ENCODE peak calls at places on chromosomes 2 and 18, in four cellular contexts. E is IMR-90, B is transverse colon, M is breast epithelium. P is an unnamed sample.

GRCh38 chr2:66201242-66201641 is 233.7 kb upstream of the MEIS1 start:
- DNase-seq in E (no peak), B (no peak), M (no peak), P (no peak)

GRCh38 chr2:15205562-15205961 is 355.6 kb downstream of the NBAS start:
- DNase-seq in E (no peak), B (no peak), M (no peak), P (no peak)

GRCh38 chr18:57352271-57352701 is at the start of gene ST8SIA3:
- DNase-seq in E (no peak), B (no peak), M (no peak), P (no peak)

GRCh38 chr2:18583905-18584607 is 5.3 kb downstream of the NT5C1B start:
- DNase-seq in E (no peak), B (no peak), M (no peak), P (no peak)

GRCh38 chr2:175871331-175871730 is 130.7 kb downstream of the LNPK start:
- DNase-seq in E (peak; percentile 6), B (no peak), M (no peak), P (no peak)

GRCh38 chr2:88210132-88211004 is 40.2 kb downstream of the THNSL2 start:
- DNase-seq in E (no peak), B (no peak), M (no peak), P (no peak)

GRCh38 chr2:128379021-128380005 is 60.6 kb upstream of the HS6ST1 start:
- DNase-seq in E (peak; percentile 37), B (peak; percentile 39), M (peak; percentile 82), P (no peak)

GRCh38 chr2:110854355-110855081 is 122.1 kb downstream of the ACOXL start:
- DNase-seq in E (no peak), B (no peak), M (no peak), P (no peak)

GRCh38 chr18:48835745-48836191 is 115.0 kb downstream of the SMAD7 start:
- DNase-seq in E (no peak), B (no peak), M (no peak), P (no peak)

GRCh38 chr2:178912416-178913056 is 105.3 kb upstream of the TTN start:
- DNase-seq in E (peak; percentile 4), B (no peak), M (no peak), P (no peak)

GRCh38 chr2:39778775-39779751 is at the start of gene THUMPD2:
- DNase-seq in E (peak; percentile 62), B (peak; percentile 71), M (peak; percentile 49), P (peak; percentile 52)

GRCh38 chr18:11047817-11048216 is 101.6 kb downstream of the PIEZO2 start:
- DNase-seq in E (no peak), B (no peak), M (no peak), P (no peak)

DNA sequence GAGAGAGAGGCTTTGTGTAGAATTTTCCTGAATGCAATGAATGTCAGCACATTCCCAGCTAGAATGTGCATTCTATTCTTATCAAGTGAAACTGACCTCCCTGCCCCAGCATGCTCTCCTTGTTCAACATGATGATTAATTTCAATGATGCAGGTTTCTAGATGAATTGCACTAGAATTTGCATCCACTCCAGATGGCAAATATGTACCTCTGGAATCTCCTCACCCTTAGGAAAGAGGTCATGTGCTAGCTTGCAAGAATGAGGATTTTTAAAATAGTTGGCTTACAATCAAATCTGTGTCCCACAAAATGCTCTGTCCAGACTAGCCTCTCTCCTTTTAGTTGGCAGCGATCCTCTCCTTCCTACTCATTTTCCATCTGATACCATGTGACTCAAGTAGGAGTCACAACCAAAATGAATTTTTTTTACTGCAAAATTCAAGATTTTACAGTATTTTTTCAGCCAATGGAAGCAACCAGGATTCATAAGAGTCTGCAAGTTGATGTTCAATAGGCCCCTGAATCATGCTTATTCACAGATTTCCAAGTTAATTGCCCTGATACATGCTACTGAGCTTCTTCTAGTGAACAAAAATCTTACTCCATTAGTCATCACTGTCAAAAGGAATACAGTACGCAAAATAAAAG is 21.0 kb upstream of the STAT4 start:
- DNase-seq in E (peak; percentile 97), B (no peak), M (peak; percentile 47), P (no peak)
- H3K27ac ChIP-seq in E (peak overlapping the region; percentile 57), B (no peak overlapping the region), M (peak overlapping the region; percentile 72), P (no peak overlapping the region)

DNA sequence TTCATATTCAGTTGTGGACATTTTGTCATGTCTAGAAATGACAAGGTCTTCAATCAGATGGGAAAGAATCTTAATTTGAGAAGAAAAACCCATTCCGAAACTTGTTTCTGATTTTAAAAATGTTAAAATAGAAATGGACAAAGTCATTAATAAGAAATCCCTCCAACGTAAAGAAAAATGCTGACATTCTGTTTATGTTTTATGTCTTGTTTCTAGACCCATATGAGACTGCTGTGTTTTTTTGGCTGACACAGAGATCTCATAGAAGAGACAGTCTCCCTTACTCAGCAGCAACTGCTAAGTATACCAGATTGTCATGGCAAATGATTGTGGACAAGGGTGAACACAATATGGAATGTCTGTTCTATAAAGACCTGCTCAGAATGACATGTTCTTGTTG is 538.5 kb downstream of the ZEB2 start:
- DNase-seq in E (no peak), B (no peak), M (no peak), P (no peak)
- H3K36me3 ChIP-seq in E (no peaks in the 10 kb centered on the region), B (no peaks in the 10 kb centered on the region), M (no peaks in the 10 kb centered on the region), P (no peaks in the 10 kb centered on the region)

GRCh38 chr18:12943200-12943599 is 4.6 kb upstream of the SEH1L start:
- DNase-seq in E (peak; percentile 7), B (no peak), M (no peak), P (no peak)

GRCh38 chr18:12947355-12948054 is at the start of gene SEH1L:
- DNase-seq in E (peak; percentile 98), B (peak; percentile 100), M (peak; percentile 99), P (peak; percentile 100)

GRCh38 chr18:12944724-12945123 is 3.1 kb upstream of the SEH1L start:
- DNase-seq in E (no peak), B (peak; percentile 34), M (peak; percentile 50), P (no peak)

GRCh38 chr18:12946549-12947354 is 1.1 kb upstream of the SEH1L start:
- DNase-seq in E (peak; percentile 89), B (peak; percentile 47), M (peak; percentile 35), P (no peak)

DNA sequence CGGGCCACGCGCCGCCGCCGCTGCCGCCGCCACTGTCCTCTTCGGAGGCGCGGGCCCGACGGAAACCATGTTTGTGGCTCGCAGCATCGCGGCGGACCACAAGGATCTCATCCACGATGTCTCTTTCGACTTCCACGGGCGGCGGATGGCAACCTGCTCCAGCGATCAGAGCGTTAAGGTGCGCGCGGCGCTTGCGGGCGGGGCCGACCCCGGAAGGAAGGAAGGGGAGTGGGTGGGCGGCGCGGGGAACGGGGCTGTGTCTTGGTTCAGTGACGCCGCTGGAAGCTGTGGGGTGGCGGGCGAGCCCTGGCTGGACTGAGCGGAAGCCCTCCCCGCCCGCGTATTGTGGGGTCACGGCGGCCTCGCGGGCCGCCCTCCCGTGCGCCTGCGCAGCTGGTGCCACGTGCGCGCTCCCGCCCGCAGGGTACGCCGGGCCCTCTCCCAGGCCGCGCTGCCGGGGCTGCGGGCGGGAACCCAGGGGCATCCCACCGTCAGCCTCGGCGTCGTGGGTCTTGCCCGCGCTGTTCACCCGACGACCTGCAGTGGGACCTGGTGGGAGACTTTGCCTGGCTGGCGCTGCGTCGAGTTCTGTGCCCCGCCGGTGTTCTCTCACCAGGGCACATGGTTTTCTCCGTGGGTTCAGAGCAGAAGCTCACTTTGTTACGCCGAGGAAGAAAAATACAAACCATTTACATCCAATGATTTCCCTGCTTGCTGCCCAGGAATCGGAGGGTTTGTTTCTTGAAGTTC is 419 bp downstream of the SEH1L start:
- DNase-seq in E (peak; percentile 93), B (peak; percentile 96), M (peak; percentile 90), P (peak; percentile 88)
- TF ChIP-seq POLR2A in E (peak; percentile 91), B (peak; percentile 82), M (peak; percentile 56), P (peak; percentile 91)

DNA sequence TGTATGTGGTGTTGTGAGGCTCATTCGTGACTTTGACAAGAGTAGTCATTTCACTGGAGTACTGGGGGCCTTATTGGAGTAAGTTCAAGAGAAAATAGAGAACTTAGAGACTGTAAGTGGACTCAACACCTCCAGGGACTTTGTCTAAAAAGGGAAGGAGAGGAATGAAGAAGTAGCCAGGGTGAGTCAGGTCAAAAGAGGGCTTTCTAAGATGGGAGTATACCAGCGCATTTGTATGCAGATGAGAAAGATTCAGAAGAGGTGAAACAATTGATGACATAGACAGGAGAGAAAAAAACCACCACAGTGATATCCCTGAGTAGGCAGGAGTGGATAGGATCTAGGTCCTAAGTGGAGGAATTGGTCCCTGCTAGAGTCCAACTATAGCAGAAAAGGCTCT is 246.8 kb downstream of the IKZF2 start:
- DNase-seq in E (no peak), B (no peak), M (no peak), P (no peak)
- H3K27ac ChIP-seq in E (no peak overlapping the region), B (peak overlapping the region; percentile 79), M (no peak overlapping the region), P (no peak overlapping the region)

GRCh38 chr2:81528852-81529480 is 1224.4 kb upstream of the LRRTM1 start:
- DNase-seq in E (no peak), B (no peak), M (no peak), P (no peak)

DNA sequence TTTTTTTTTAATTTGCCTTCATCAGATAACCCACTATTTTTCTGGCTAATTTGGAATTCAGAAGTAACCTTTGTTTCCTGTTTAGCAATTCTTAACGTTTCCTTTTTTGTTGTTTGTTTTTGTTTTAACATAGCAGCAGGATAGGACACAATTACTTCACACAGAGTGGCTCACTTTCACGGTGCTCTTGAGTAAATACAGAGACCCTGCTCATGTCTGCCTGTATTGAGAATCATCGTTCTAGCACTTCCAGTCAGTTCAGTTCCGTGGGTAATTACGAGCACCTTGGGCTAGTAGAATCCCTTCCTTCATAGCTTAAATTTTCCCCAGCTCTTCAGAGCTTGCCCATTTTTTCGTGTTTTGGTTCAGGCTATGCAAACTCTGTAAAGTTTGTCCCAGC is 1225.4 kb upstream of the LRRTM1 start:
- DNase-seq in E (no peak), B (no peak), M (no peak), P (no peak)
- H3K36me3 ChIP-seq in E (no peaks in the 10 kb centered on the region), B (no peaks in the 10 kb centered on the region), M (no peaks in the 10 kb centered on the region), P (no peaks in the 10 kb centered on the region)

GRCh38 chr18:70290482-70291294 is 1.8 kb downstream of the SOCS6 start:
- DNase-seq in E (no peak), B (no peak), M (no peak), P (no peak)

GRCh38 chr18:70288851-70289328 is at the start of gene SOCS6:
- DNase-seq in E (peak; percentile 66), B (peak; percentile 63), M (no peak), P (peak; percentile 41)

GRCh38 chr18:70291295-70291574 is 2.4 kb downstream of the SOCS6 start:
- DNase-seq in E (no peak), B (no peak), M (no peak), P (no peak)

GRCh38 chr18:70288171-70288850 is 534 bp upstream of the SOCS6 start:
- DNase-seq in E (peak; percentile 39), B (peak; percentile 58), M (no peak), P (peak; percentile 39)

DNA sequence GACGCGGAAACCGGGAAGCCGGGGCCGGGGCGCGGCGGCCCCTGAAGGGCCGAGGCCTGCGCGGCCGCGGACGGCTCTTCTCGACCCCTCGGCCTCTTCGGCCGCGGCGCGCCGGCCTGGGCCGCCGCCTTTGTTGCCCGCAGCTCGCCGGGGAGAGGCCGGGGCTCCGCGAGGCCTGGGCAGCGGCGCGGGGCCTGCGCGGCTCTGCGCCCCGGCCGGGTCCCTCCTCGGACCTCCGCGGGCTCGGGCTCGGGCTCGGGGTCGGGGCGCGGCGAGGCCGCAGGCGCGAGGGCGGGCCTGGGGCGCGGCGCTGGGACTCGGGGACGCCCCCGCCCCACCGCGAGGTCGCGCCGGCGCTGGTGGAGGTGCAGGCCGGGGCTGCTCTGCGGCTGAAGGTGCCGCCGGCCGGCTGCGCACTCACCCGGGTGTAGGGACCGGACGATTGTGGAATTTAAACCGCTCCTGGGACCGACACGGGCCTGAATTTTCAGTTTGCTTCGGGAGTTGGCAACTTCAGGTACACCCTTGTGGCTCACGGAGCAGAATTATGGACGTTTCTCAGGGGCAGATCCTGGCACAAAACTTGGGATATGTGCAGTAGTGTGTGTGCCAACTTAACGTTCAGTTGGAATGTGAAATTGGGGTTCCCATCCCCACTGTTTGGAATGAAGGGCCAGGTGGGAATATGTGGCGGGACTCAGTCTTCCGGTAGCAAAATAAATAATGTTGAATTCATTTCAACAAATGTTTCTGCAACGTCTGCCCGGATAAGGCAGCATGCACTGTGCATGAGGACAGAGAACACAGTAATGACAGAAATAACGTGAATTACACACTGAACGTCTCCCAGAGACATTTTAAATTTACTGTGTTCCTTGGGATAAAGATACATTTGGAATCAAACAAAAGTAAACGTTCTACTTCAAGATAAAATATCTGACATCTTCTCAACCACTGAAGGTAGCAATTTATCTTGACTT is 796 bp downstream of the SOCS6 start:
- DNase-seq in E (peak; percentile 31), B (peak; percentile 49), M (no peak), P (no peak)
- TF ChIP-seq POLR2A in E (no peak), B (peak; percentile 28), M (no peak), P (no peak)